ENCODE peak calls at places on chromosomes 16 and 17, in seven cellular contexts. G is CD4-positive, alpha-beta T cell; X is GM12864; H is right lobe of liver; C is fibroblast of mammary gland; M is cardiac fibroblast; S is tibial artery. F is an unnamed sample.

GRCh38 chr17:47872019-47872650 is 21.2 kb upstream of the SP6 start:
- DNase-seq in G (no peak), X (no peak), H (peak; percentile 37), C (no peak), M (no peak), S (no peak), F (no peak)

GRCh38 chr16:3580686-3581085 is 3.5 kb upstream of the NLRC3 start:
- DNase-seq in G (no peak), X (no peak), H (no peak), C (peak; percentile 25), M (no peak), S (no peak), F (no peak)

GRCh38 chr17:30332057-30332542 is 1.8 kb downstream of the TMIGD1 start:
- DNase-seq in G (peak; percentile 43), X (no peak), H (no peak), C (peak; percentile 82), M (peak; percentile 70), S (no peak), F (no peak)

GRCh38 chr16:58516768-58517107 is 1.4 kb downstream of the SETD6 start:
- DNase-seq in G (no peak), X (no peak), H (no peak), C (no peak), M (no peak), S (no peak), F (no peak)

GRCh38 chr17:37842401-37842800 is 81.8 kb upstream of the TBC1D3K start:
- DNase-seq in G (no peak), X (no peak), H (no peak), C (no peak), M (no peak), S (no peak), F (no peak)

GRCh38 chr16:89194340-89195311 is 5.7 kb downstream of the SLC22A31 start:
- DNase-seq in G (no peak), X (no peak), H (peak; percentile 53), C (no peak), M (no peak), S (no peak), F (peak; percentile 92)

GRCh38 chr17:4607773-4608187 is 23.5 kb downstream of the SMTNL2 start:
- DNase-seq in G (no peak), X (no peak), H (peak; percentile 73), C (peak; percentile 63), M (peak; percentile 67), S (peak; percentile 75), F (no peak)

GRCh38 chr16:72371307-72372081 is 199.5 kb upstream of the PMFBP1 start:
- DNase-seq in G (no peak), X (no peak), H (no peak), C (peak; percentile 76), M (peak; percentile 48), S (no peak), F (no peak)

GRCh38 chr17:2701996-2702741 is 9.4 kb downstream of the CLUH start:
- DNase-seq in G (no peak), X (no peak), H (peak; percentile 49), C (no peak), M (no peak), S (no peak), F (peak; percentile 44)

GRCh38 chr16:65122724-65122973 is 786 bp upstream of the CDH11 start:
- DNase-seq in G (no peak), X (no peak), H (no peak), C (no peak), M (no peak), S (no peak), F (no peak)

GRCh38 chr16:65120811-65121721 is 797 bp downstream of the CDH11 start:
- DNase-seq in G (no peak), X (no peak), H (no peak), C (no peak), M (peak; percentile 56), S (peak; percentile 29), F (peak; percentile 87)

GRCh38 chr16:65123846-65124513 is 2.1 kb upstream of the CDH11 start:
- DNase-seq in G (no peak), X (no peak), H (no peak), C (no peak), M (no peak), S (no peak), F (no peak)

GRCh38 chr16:65122974-65123845 is 1.3 kb upstream of the CDH11 start:
- DNase-seq in G (no peak), X (no peak), H (peak; percentile 54), C (peak; percentile 61), M (peak; percentile 65), S (peak; percentile 70), F (peak; percentile 94)

DNA sequence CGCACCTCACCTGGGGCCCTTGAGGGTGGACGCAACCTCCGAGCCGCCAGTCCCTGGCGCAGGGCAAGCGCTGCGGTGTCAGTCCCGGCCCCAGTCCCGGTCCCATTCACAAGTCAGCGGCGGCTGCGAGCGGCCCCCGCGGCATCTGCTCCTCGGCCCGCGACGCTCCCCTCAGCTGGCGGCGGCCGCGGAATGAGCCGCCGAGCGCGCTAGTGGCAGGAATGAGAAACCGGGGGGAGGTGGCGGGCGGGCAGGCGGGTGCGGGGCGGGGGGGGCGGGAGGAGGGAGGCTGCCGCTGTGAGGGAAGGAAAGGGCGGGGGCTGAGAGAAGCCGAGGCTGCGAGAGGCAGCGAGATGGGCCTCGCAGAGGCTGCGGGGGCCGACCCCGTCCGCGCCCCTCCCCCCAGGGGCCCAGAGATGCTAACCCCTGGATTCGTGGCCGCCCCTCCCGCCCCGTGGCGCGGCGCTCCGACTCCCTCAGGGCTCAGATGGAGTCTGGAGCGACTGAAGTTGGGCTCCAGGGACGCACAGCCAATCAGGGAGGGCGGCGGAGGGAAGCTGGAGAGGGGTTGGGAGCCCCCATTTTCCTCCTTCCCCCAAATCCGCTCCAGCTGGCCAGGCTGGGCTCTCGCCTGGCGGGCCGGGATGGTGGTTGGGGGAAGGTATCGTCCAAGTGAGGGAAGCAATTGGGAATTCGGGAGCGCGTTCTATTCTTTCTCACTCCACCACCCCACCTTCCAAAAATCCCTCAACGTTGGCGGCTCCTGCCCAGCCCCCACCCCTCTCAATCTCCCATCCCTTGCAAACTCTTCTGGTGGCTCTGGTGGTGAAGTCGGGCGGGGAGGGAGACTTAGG is at the start of gene CDH11:
- DNase-seq in G (no peak), X (no peak), H (no peak), C (peak; percentile 76), M (peak; percentile 76), S (peak; percentile 55), F (peak; percentile 95)
- TF ChIP-seq CTCF in G (no peak), X (no peak), H (no peak), C (no peak), M (peak; percentile 26), S (peak; percentile 58), F (peak; percentile 76)

GRCh38 chr16:67663877-67664222 is 2.7 kb downstream of the ENKD1 start:
- DNase-seq in G (no peak), X (no peak), H (no peak), C (no peak), M (no peak), S (no peak), F (no peak)

GRCh38 chr16:67661864-67662652 is 1.3 kb downstream of the PARD6A start:
- DNase-seq in G (no peak), X (no peak), H (no peak), C (no peak), M (no peak), S (no peak), F (no peak)

GRCh38 chr16:67662653-67663010 is 1.9 kb downstream of the PARD6A start:
- DNase-seq in G (no peak), X (no peak), H (no peak), C (no peak), M (no peak), S (no peak), F (no peak)

GRCh38 chr16:67664258-67664657 is 2.3 kb downstream of the ENKD1 start:
- DNase-seq in G (no peak), X (no peak), H (no peak), C (no peak), M (no peak), S (no peak), F (no peak)

DNA sequence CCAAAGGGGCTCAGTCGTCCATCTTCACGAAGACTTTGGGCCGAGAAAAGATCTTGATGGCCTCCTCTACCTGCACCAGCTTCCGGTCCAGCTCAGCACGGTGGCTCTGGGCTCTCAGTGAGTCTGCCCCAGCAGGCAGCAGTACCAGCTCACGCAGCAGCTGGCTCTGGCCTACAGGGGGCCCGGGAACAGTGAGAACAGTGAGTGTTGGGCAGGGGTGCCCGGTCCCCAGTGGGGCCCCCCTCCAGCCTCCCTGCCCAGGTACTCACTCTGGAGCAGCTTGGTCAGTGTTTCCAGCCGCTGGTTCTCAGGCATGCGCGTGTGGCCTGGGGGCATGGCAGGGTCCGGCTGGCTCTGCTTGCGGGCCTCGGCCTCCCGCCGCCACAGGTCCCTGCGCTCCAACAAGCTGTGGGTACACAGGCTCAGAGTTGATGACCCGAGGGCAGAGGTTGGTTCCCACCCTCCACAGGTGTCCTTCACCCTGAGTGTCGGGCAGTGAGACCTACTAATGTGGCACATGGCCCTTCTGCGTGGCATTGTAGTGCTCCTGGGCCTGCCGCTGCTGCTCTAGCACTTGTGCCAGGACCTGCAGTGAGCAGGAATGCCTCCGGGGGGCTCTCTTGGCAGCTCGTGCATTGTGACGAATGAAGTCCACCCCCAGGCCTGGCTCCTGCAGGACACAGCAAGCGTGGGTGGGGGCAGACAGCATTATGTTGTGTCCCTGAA is 2.6 kb downstream of the PARD6A start:
- DNase-seq in G (no peak), X (no peak), H (peak; percentile 77), C (no peak), M (no peak), S (no peak), F (no peak)
- TF ChIP-seq CTCF in G (no peak), X (peak; percentile 44), H (peak; percentile 28), C (peak; percentile 21), M (peak; percentile 37), S (no peak), F (peak; percentile 59)

GRCh38 chr16:69478685-69479084 is 54.3 kb downstream of the CYB5B start:
- DNase-seq in G (no peak), X (no peak), H (no peak), C (no peak), M (no peak), S (no peak), F (no peak)

GRCh38 chr16:69479806-69480205 is 55.4 kb downstream of the CYB5B start:
- DNase-seq in G (no peak), X (no peak), H (no peak), C (no peak), M (no peak), S (no peak), F (no peak)

GRCh38 chr16:69483611-69484010 is 59.2 kb downstream of the CYB5B start:
- DNase-seq in G (no peak), X (no peak), H (no peak), C (no peak), M (no peak), S (no peak), F (no peak)

GRCh38 chr16:69482410-69482951 is 58.1 kb downstream of the CYB5B start:
- DNase-seq in G (no peak), X (no peak), H (no peak), C (peak; percentile 90), M (peak; percentile 88), S (peak; percentile 73), F (no peak)

GRCh38 chr16:69481901-69482341 is 57.5 kb downstream of the CYB5B start:
- DNase-seq in G (no peak), X (no peak), H (peak; percentile 83), C (peak; percentile 82), M (peak; percentile 76), S (peak; percentile 93), F (no peak)
- TF ChIP-seq CTCF in G (no peak), X (no peak), H (peak; percentile 29), C (no peak), M (peak; percentile 18), S (no peak), F (no peak)

DNA sequence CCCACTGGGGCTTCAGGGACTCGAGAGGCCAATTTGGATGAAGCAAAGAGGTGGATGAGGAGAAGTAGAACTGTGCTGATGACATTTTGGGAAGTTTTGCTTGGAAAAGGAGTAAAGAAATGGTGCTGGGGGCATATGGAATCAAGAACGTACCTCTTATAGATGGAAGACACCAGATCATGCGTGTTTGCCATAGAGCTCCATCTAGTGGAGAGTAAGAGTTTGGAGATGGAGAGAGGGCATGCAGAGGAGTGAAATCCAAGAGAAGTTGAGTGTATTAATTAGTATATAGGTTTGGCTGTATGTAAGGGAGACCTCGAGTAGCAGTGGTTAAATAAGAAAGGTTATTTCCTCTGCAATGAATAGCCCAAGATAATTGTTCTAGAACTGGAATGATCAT is 56.0 kb downstream of the SHISA6 start:
- DNase-seq in G (no peak), X (no peak), H (no peak), C (peak; percentile 3), M (no peak), S (no peak), F (no peak)
- TF ChIP-seq CTCF in G (no peak), X (peak; percentile 10), H (peak; percentile 63), C (peak; percentile 7), M (no peak), S (no peak), F (peak; percentile 73)